ENCODE peak calls at places on chromosome 3, in six cellular contexts. C, X, J, E, Y and U are unnamed samples. For H3K9me3, the result is how much of the 10 kb centered on the place peaks cover.

GRCh38 chr3:77620009-77620408 is 580.1 kb downstream of the ROBO2 start:
- DNase-seq in Y (no peak), C (no peak), X (no peak), E (no peak), J (no peak), U (no peak)

GRCh38 chr3:34779092-34779491 is 860.2 kb upstream of the ARPP21 start:
- DNase-seq in E (no peak), C (no peak), J (no peak), Y (no peak), X (no peak), U (no peak)

GRCh38 chr3:59444293-59444671 is 394.5 kb upstream of the CFAP20DC start:
- DNase-seq in Y (no peak), C (no peak), E (no peak), X (no peak), J (no peak), U (no peak)

GRCh38 chr3:176914764-176915163 is 282.5 kb downstream of the TBL1XR1 start:
- DNase-seq in C (no peak), J (no peak), X (no peak), Y (no peak), E (no peak), U (no peak)

GRCh38 chr3:5136619-5137429 is 14.7 kb downstream of the ARL8B start:
- DNase-seq in Y (peak), J (peak), X (peak), C (no peak), E (no peak), U (no peak)

GRCh38 chr3:150309557-150309956 is 98.5 kb upstream of the TSC22D2 start:
- DNase-seq in Y (no peak), C (no peak), J (no peak), E (no peak), X (no peak), U (no peak)

GRCh38 chr3:188187055-188187454 is 33.1 kb downstream of the LPP start:
- DNase-seq in C (no peak), X (peak), E (no peak), J (no peak), Y (no peak), U (no peak)

GRCh38 chr3:112676659-112677234 is 35.8 kb upstream of the CCDC80 start:
- DNase-seq in J (peak), C (peak), X (peak), E (peak), Y (peak), U (peak)

GRCh38 chr3:51717947-51718346 is 11.1 kb downstream of the GRM2 start:
- DNase-seq in C (no peak), E (no peak), Y (no peak), X (no peak), J (no peak), U (peak)

GRCh38 chr3:178129109-178129508 is 407.1 kb upstream of the KCNMB2 start:
- DNase-seq in C (no peak), X (no peak), Y (no peak), E (no peak), J (no peak), U (no peak)

GRCh38 chr3:102756706-102757105 is 321.9 kb downstream of the ZPLD1 start:
- DNase-seq in Y (no peak), E (no peak), X (no peak), C (no peak), J (no peak), U (no peak)

GRCh38 chr3:154148541-154148940 is 27.4 kb downstream of the ARHGEF26 start:
- DNase-seq in E (no peak), X (no peak), J (no peak), Y (no peak), C (no peak), U (no peak)

GRCh38 chr3:66140106-66140505 is 80.7 kb upstream of the SLC25A26 start:
- DNase-seq in J (no peak), C (no peak), Y (no peak), X (no peak), E (no peak), U (no peak)

GRCh38 chr3:14761121-14761672 is 57.6 kb upstream of the FGD5 start:
- DNase-seq in Y (no peak), C (no peak), X (peak), E (no peak), J (no peak), U (no peak)

GRCh38 chr3:170132335-170132734 is 49.2 kb downstream of the PHC3 start:
- DNase-seq in E (no peak), J (no peak), Y (no peak), X (peak), C (no peak), U (no peak)

GRCh38 chr3:162743091-162743490 is 1246.5 kb downstream of the OTOL1 start:
- DNase-seq in Y (no peak), J (no peak), E (no peak), X (no peak), C (no peak), U (no peak)

GRCh38 chr3:22010997-22011396 is 260.0 kb upstream of the ZNF385D start:
- DNase-seq in C (no peak), X (no peak), E (no peak), Y (no peak), J (no peak), U (no peak)

GRCh38 chr3:5019411-5020261 is 40.4 kb downstream of the BHLHE40 start:
- DNase-seq in J (peak), E (no peak), Y (no peak), X (no peak), C (peak), U (peak)

GRCh38 chr3:58474348-58474911 is 17.5 kb upstream of the KCTD6 start:
- DNase-seq in X (peak), E (no peak), Y (no peak), J (no peak), C (no peak), U (no peak)

GRCh38 chr3:85808750-85809149 is 850.0 kb downstream of the CADM2 start:
- DNase-seq in X (no peak), C (no peak), E (no peak), Y (no peak), J (no peak), U (no peak)

GRCh38 chr3:52313774-52314188 is 2.3 kb upstream of the DNAH1 start:
- DNase-seq in X (peak), Y (peak), C (no peak), E (peak), J (no peak), U (peak)

GRCh38 chr3:105459566-105460290 is 93.0 kb downstream of the ALCAM start:
- DNase-seq in Y (no peak), C (no peak), J (no peak), X (no peak), E (no peak), U (no peak)

GRCh38 chr3:168865022-168865551 is 769.4 kb upstream of the GOLIM4 start:
- DNase-seq in E (no peak), Y (no peak), J (no peak), X (peak), C (no peak), U (no peak)

GRCh38 chr3:50574280-50574831 is 5.0 kb downstream of the HEMK1 start:
- DNase-seq in X (no peak), J (no peak), C (no peak), Y (no peak), E (no peak), U (peak)

GRCh38 chr3:42501321-42501680 is 1.1 kb upstream of the VIPR1 start:
- DNase-seq in C (no peak), X (no peak), Y (no peak), E (no peak), J (no peak), U (no peak)

GRCh38 chr3:4119119-4119518 is 184.1 kb upstream of the SETMAR start:
- DNase-seq in Y (no peak), E (no peak), J (no peak), X (no peak), C (no peak), U (no peak)

GRCh38 chr3:124217542-124217941 is 225.6 kb upstream of the ROPN1 start:
- DNase-seq in J (no peak), Y (peak), C (no peak), E (peak), X (peak), U (peak)

GRCh38 chr3:49353022-49353421 is 5.1 kb downstream of the GPX1 start:
- DNase-seq in E (no peak), J (no peak), Y (no peak), X (no peak), C (no peak), U (no peak)

GRCh38 chr3:151290673-151291072 is 12.3 kb upstream of the P2RY14 start:
- DNase-seq in E (no peak), Y (no peak), X (no peak), C (no peak), J (no peak), U (no peak)

GRCh38 chr3:58563386-58564035 is 13.7 kb downstream of the FAM107A start:
- DNase-seq in X (no peak), E (no peak), J (no peak), Y (no peak), C (no peak), U (no peak)

GRCh38 chr3:151686257-151686656 is 47.5 kb upstream of the AADACL2 start:
- DNase-seq in X (no peak), E (no peak), J (no peak), Y (no peak), C (no peak), U (no peak)

GRCh38 chr3:17686613-17687012 is 55.8 kb downstream of the TBC1D5 start:
- DNase-seq in E (no peak), C (no peak), X (peak), Y (no peak), J (no peak), U (no peak)

GRCh38 chr3:104596054-104596453 is 770.7 kb upstream of the ALCAM start:
- DNase-seq in Y (no peak), E (no peak), J (no peak), C (no peak), X (no peak), U (no peak)

GRCh38 chr3:49531715-49532114 is 22.6 kb upstream of the BSN start:
- DNase-seq in E (no peak), C (no peak), J (no peak), X (no peak), Y (no peak), U (peak)

GRCh38 chr3:146653978-146654377 is 48.8 kb upstream of the PLSCR5 start:
- DNase-seq in X (no peak), E (no peak), Y (no peak), J (no peak), C (no peak), U (no peak)

GRCh38 chr3:133269393-133269792 is 130.5 kb upstream of the BFSP2 start:
- DNase-seq in C (no peak), Y (no peak), E (no peak), X (no peak), J (no peak), U (no peak)

GRCh38 chr3:56303508-56303907 is 164.8 kb downstream of the ERC2 start:
- DNase-seq in C (no peak), X (peak), E (peak), J (no peak), Y (no peak), U (no peak)
- TF ChIP-seq CTCF in C (no peak), X (peak), E (peak), J (peak), Y (peak), U (peak)

GRCh38 chr3:12752803-12753202 is 6.3 kb downstream of the TMEM40 start:
- DNase-seq in C (no peak), Y (no peak), E (no peak), X (peak), J (no peak), U (peak)

GRCh38 chr3:12755754-12756153 is 3.3 kb downstream of the TMEM40 start:
- DNase-seq in J (no peak), Y (no peak), C (no peak), E (no peak), X (no peak), U (no peak)

GRCh38 chr3:12753275-12754028 is 5.6 kb downstream of the TMEM40 start:
- DNase-seq in X (no peak), J (no peak), C (no peak), Y (no peak), E (no peak), U (peak)

GRCh38 chr3:12756185-12756584 is 2.9 kb downstream of the TMEM40 start:
- DNase-seq in X (no peak), J (no peak), C (no peak), E (no peak), Y (no peak), U (no peak)

DNA sequence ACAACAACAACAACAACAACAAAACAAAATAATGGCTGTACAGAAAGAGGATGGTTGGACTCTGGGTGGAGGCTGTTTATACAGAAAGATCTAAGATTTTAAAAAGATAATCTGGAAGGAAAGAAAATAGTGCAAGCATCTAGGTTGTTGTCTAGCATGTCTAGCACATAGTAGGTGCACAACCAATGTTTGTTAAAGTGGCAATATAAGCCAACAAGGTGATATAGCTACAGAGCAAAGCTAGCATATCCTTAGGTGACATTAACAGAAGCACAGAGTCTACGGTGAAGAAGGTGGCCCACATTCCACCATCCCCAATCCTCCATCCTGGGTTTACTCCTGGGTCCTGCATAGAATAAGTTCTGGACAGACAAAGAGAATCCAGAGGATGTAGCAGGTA is 4.7 kb downstream of the TMEM40 start:
- DNase-seq in X (no peak), J (no peak), Y (no peak), E (no peak), C (no peak), U (no peak)
- H3K27ac ChIP-seq in X (no peak), J (no peak), Y (no peak), E (no peak), C (no peak), U (no peak)

DNA sequence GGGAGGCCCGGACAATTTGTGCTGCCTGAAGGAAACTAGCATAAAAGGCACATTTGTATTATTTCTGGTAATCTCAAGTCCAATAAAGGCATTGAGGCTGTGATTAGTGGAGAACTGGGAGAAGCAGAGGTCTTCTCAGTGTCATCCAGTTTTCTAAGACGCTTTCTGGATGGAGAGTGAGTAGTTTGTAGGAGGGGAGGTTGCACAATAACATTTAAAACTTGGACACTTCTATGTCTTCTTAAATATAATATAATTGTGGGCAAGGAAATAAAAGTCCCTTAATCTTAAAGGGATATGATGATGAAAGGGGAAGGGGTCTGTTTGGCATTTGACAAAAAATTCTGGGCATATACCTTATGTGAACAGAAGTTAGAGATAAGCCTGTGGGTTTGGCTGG is 291.6 kb upstream of the TGFBR2 start:
- DNase-seq in J (no peak), Y (no peak), C (no peak), E (no peak), X (no peak), U (no peak)
- H3K9me3 ChIP-seq in J (under half), Y (under half), C (under half), E (under half), X (under half), U (under half)

GRCh38 chr3:79406175-79406574 is 361.6 kb downstream of the ROBO1 start:
- DNase-seq in Y (no peak), J (no peak), C (no peak), X (no peak), E (no peak), U (no peak)
- TF ChIP-seq CTCF in Y (no peak), J (no peak), C (no peak), X (peak), E (no peak), U (no peak)

GRCh38 chr3:99545941-99546580 is 92.3 kb upstream of the COL8A1 start:
- DNase-seq in X (no peak), E (no peak), C (no peak), J (no peak), Y (no peak), U (no peak)
- H3K27ac ChIP-seq in X (no peak), E (peak), C (no peak), J (no peak), Y (no peak), U (peak)

GRCh38 chr3:197244751-197245150 is 53.7 kb downstream of the DLG1 start:
- DNase-seq in E (no peak), J (no peak), Y (no peak), C (no peak), X (no peak), U (no peak)
- H3K9me3 ChIP-seq in E (half or more), J (under half), Y (under half), C (under half), X (half or more), U (under half)

DNA sequence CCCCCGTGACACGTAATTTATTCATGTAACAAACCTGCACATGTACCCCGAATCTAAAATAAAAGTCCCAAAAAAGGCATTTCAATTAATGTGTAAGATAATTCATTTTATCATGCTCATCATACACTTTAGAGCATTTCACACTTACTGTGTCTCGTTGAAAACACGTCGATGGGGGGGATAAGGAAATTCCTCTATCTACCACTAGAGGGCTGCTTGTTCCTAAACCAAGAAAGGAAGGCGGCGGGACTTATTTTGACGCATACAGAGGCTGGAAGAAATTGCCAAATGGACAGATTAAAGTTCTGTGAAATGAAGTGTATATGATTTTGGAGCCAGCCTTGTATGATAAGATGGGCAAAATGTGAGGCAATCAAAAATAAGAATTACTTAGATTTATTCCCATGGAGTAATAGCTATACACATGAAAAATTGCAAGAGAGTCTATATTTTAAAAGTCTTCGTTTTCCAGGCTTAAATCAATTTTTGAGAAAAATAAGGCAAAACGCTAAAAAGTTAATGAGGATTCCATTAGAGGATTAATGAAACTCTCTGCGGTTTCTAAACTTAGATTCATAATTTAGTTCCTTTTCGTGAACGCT is 346.8 kb downstream of the CNTN3 start:
- DNase-seq in C (no peak), X (peak), J (no peak), Y (peak), E (peak), U (no peak)
- TF ChIP-seq CTCF in C (peak), X (peak), J (peak), Y (peak), E (peak), U (peak)

DNA sequence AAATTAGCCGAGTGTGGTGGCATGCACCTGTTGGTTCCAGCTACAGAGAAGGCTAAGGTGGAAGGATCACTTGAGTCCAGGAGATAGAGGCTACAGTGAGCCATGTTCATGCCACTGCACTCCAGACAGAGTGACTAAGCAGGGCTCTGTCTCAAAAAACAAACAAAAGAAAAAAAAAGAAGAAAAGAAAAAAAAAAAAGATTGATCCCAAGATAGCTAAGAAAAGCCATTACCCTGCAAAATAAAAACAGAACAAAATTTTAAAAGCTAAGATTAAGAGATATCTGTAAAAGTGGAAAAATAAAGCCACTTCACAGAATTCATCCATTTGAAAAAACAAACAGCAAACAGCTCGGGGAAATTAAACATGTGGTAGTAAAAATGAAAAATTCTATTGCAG is 23.8 kb downstream of the LRRC2 start:
- DNase-seq in Y (no peak), X (no peak), C (no peak), J (no peak), E (no peak), U (no peak)
- H3K27ac ChIP-seq in Y (no peak), X (peak), C (no peak), J (no peak), E (no peak), U (peak)

GRCh38 chr3:19576343-19576742 is 357.7 kb downstream of the EFHB start:
- DNase-seq in C (no peak), J (no peak), Y (no peak), E (no peak), X (no peak), U (no peak)
- H3K9me3 ChIP-seq in C (under half), J (under half), Y (under half), E (under half), X (under half), U (under half)